ENCODE peak calls at places on chromosome 11, in seven cellular contexts. F is astrocyte; J is NAMALWA; S is SHP77 treated with DMSO at 0.1 percent for 48 hours; E is effector CD4-positive, alpha-beta T cell; W is NCI-H1092; L is HFFc6. B is an unnamed sample.

GRCh38 chr11:2424811-2425495 is 19.4 kb downstream of the TRPM5 start:
- DNase-seq in F (no peak), J (no peak), S (no peak), E (no peak), W (no peak), L (no peak), B (no peak)

GRCh38 chr11:2173150-2173693 is 1.6 kb upstream of the TH start:
- DNase-seq in F (no peak), J (peak; percentile 56), S (no peak), E (no peak), W (no peak), L (no peak), B (no peak)

GRCh38 chr11:92295175-92296137 is 70.8 kb downstream of the FAT3 start:
- DNase-seq in F (peak; percentile 68), J (no peak), S (no peak), E (no peak), W (no peak), L (peak; percentile 10), B (peak; percentile 53)

GRCh38 chr11:129999407-129999806 is 3.2 kb downstream of the PRDM10 start:
- DNase-seq in F (no peak), J (no peak), S (no peak), E (no peak), W (no peak), L (no peak), B (no peak)

GRCh38 chr11:130592056-130592455 is 143.6 kb downstream of the ADAMTS15 start:
- DNase-seq in F (peak; percentile 55), J (no peak), S (no peak), E (no peak), W (no peak), L (no peak), B (peak; percentile 31)

GRCh38 chr11:7514099-7514725 is 413 bp downstream of the PPFIBP2 start:
- DNase-seq in F (no peak), J (peak; percentile 56), S (no peak), E (no peak), W (no peak), L (no peak), B (peak; percentile 15)

GRCh38 chr11:46963848-46964247 is 27.3 kb downstream of the CSTPP1 start:
- DNase-seq in F (no peak), J (no peak), S (no peak), E (no peak), W (no peak), L (no peak), B (no peak)

GRCh38 chr11:2517016-2517385 is 72.2 kb downstream of the KCNQ1 start:
- DNase-seq in F (no peak), J (no peak), S (no peak), E (no peak), W (no peak), L (no peak), B (no peak)

GRCh38 chr11:66183581-66184048 is 84.8 kb upstream of the RAB1B start:
- DNase-seq in F (no peak), J (peak; percentile 81), S (no peak), E (peak; percentile 20), W (no peak), L (peak; percentile 17), B (no peak)

GRCh38 chr11:102276302-102277182 is 40.7 kb upstream of the BIRC3 start:
- DNase-seq in F (peak; percentile 36), J (no peak), S (no peak), E (no peak), W (no peak), L (peak; percentile 9), B (no peak)

GRCh38 chr11:134940441-134941125 is 528.5 kb upstream of the B3GAT1 start:
- DNase-seq in F (no peak), J (no peak), S (no peak), E (no peak), W (no peak), L (no peak), B (no peak)

GRCh38 chr11:73974611-73975478 is 7.8 kb downstream of the UCP2 start:
- DNase-seq in F (no peak), J (no peak), S (no peak), E (no peak), W (no peak), L (no peak), B (no peak)

GRCh38 chr11:57324886-57325734 is at the start of gene TNKS1BP1:
- DNase-seq in F (peak; percentile 90), J (peak; percentile 97), S (peak; percentile 57), E (peak; percentile 84), W (peak; percentile 94), L (peak; percentile 95), B (peak; percentile 95)

GRCh38 chr11:12242071-12242672 is 131.8 kb downstream of the MICAL2 start:
- DNase-seq in F (no peak), J (no peak), S (no peak), E (no peak), W (no peak), L (no peak), B (no peak)

GRCh38 chr11:69209038-69209350 is 53.3 kb downstream of the SMIM38 start:
- DNase-seq in F (no peak), J (no peak), S (no peak), E (no peak), W (no peak), L (no peak), B (no peak)

GRCh38 chr11:66987158-66987620 is 12.1 kb downstream of the C11orf86 start:
- DNase-seq in F (no peak), J (no peak), S (no peak), E (no peak), W (no peak), L (no peak), B (no peak)

GRCh38 chr11:19811391-19811790 is 98.8 kb downstream of the NAV2 start:
- DNase-seq in F (no peak), J (no peak), S (no peak), E (no peak), W (peak; percentile 38), L (no peak), B (no peak)

GRCh38 chr11:12150831-12151382 is 40.5 kb downstream of the MICAL2 start:
- DNase-seq in F (peak; percentile 82), J (no peak), S (no peak), E (no peak), W (no peak), L (peak; percentile 83), B (peak; percentile 78)

GRCh38 chr11:66720223-66720898 is 8.7 kb downstream of the SPTBN2 start:
- DNase-seq in F (peak; percentile 72), J (no peak), S (peak; percentile 40), E (no peak), W (peak; percentile 66), L (peak; percentile 46), B (no peak)

GRCh38 chr11:130874955-130875531 is 41.2 kb downstream of the SNX19 start:
- DNase-seq in F (no peak), J (no peak), S (no peak), E (no peak), W (no peak), L (no peak), B (no peak)

GRCh38 chr11:16028406-16028805 is 327.9 kb downstream of the SOX6 start:
- DNase-seq in F (peak; percentile 30), J (no peak), S (no peak), E (no peak), W (no peak), L (peak; percentile 19), B (peak; percentile 29)

GRCh38 chr11:110000858-110001257 is 92.3 kb upstream of the ZC3H12C start:
- DNase-seq in F (peak; percentile 36), J (no peak), S (no peak), E (no peak), W (no peak), L (no peak), B (no peak)

GRCh38 chr11:32312865-32313403 is 122.4 kb downstream of the WT1 start:
- DNase-seq in F (peak; percentile 30), J (peak; percentile 69), S (no peak), E (no peak), W (no peak), L (peak; percentile 73), B (peak; percentile 66)

GRCh38 chr11:128814856-128815705 is 52.0 kb downstream of the KCNJ1 start:
- DNase-seq in F (peak; percentile 79), J (no peak), S (no peak), E (no peak), W (no peak), L (peak; percentile 78), B (peak; percentile 89)